ENCODE peak calls at places on chromosome 3, in nine cellular contexts. L, Q, V, I, B, R, J, S and M are unnamed samples.

GRCh38 chr3:184611606-184612304 is 50.2 kb downstream of the EPHB3 start:
- DNase-seq in V (no peak), B (no peak), R (peak), I (no peak), Q (no peak), S (no peak), J (peak), L (no peak), M (no peak)

GRCh38 chr3:46926039-46926438 is 48.5 kb downstream of the PTH1R start:
- DNase-seq in S (no peak), B (no peak), L (no peak), Q (no peak), R (peak), V (no peak), I (peak), J (no peak), M (no peak)

GRCh38 chr3:197309528-197310361 is 11.3 kb upstream of the DLG1 start:
- DNase-seq in V (no peak), Q (no peak), L (peak), J (peak), S (peak), B (no peak), R (peak), I (no peak), M (peak)

GRCh38 chr3:45345849-45346535 is 42.4 kb upstream of the LARS2 start:
- DNase-seq in B (no peak), J (no peak), S (no peak), L (no peak), V (no peak), I (no peak), Q (no peak), R (no peak), M (no peak)

GRCh38 chr3:146640361-146640760 is 35.2 kb upstream of the PLSCR5 start:
- DNase-seq in R (no peak), B (no peak), V (no peak), S (no peak), L (no peak), J (no peak), Q (no peak), I (no peak), M (no peak)

GRCh38 chr3:187669675-187670504 is at the start of gene SST:
- DNase-seq in R (peak), J (no peak), V (peak), S (peak), I (peak), B (no peak), L (peak), Q (peak), M (peak)

GRCh38 chr3:66490984-66491383 is 9.8 kb downstream of the LRIG1 start:
- DNase-seq in J (no peak), V (peak), S (no peak), L (no peak), R (no peak), I (no peak), B (no peak), Q (no peak), M (no peak)

GRCh38 chr3:150384517-150385212 is 23.4 kb upstream of the TSC22D2 start:
- DNase-seq in R (peak), B (peak), V (peak), J (no peak), S (no peak), L (no peak), I (no peak), Q (no peak), M (peak)

GRCh38 chr3:179015551-179016020 is 56.0 kb downstream of the ZMAT3 start:
- DNase-seq in B (peak), R (peak), V (peak), J (peak), Q (peak), S (peak), I (no peak), L (peak), M (peak)

GRCh38 chr3:158571969-158572765 is 1.2 kb downstream of the MLF1 start:
- DNase-seq in I (no peak), J (no peak), S (no peak), R (no peak), B (no peak), Q (no peak), L (no peak), V (no peak), M (no peak)

GRCh38 chr3:129314757-129315385 is 36.2 kb downstream of the HMCES start:
- DNase-seq in L (peak), Q (peak), V (peak), I (peak), J (peak), B (peak), R (peak), S (peak), M (peak)
- TF ChIP-seq CTCF in L (no peak), Q (peak), V (peak), I (no peak), J (no peak), B (peak), R (no peak), S (peak), M (no peak)

DNA sequence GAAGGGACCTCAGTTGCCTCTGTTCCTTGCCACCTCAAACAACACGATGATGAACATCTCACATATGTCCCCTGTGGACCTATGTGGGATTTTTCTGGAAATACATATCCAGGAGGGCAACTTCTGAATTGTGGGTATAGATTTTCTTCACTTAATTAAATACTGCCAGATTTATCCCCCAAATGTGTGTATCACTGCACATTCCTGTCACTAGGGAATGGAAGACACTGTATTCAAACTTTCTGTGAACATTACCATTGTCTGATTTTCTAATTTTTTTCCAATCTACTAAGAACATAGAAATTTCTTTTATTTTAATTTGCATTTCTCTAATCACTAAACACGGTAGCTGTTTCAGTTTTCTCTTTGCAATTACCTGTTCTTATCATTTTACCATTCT is 102.0 kb upstream of the MRPS22 start:
- DNase-seq in S (no peak), B (no peak), R (no peak), Q (no peak), L (no peak), V (no peak), I (no peak), J (no peak), M (no peak)
- TF ChIP-seq CTCF in S (no peak), B (no peak), R (peak), Q (no peak), L (no peak), V (peak), I (no peak), J (no peak), M (no peak)

GRCh38 chr3:141779667-141780066 is 16.5 kb downstream of the GRK7 start:
- DNase-seq in J (no peak), S (no peak), B (no peak), I (no peak), R (no peak), L (no peak), V (no peak), Q (no peak), M (no peak)

GRCh38 chr3:141777957-141778813 is 15.0 kb downstream of the GRK7 start:
- DNase-seq in V (no peak), S (no peak), I (no peak), L (no peak), R (no peak), J (no peak), Q (no peak), B (no peak), M (no peak)

GRCh38 chr3:141783632-141784031 is 20.4 kb downstream of the GRK7 start:
- DNase-seq in Q (no peak), B (no peak), I (no peak), L (no peak), V (no peak), J (no peak), R (no peak), S (no peak), M (no peak)

GRCh38 chr3:141784096-141784495 is 20.9 kb downstream of the GRK7 start:
- DNase-seq in Q (no peak), J (no peak), L (no peak), S (no peak), I (no peak), B (no peak), V (no peak), R (no peak), M (no peak)

GRCh38 chr3:141782386-141782932 is 19.3 kb downstream of the GRK7 start:
- DNase-seq in I (no peak), B (no peak), Q (no peak), L (peak), R (peak), V (no peak), J (no peak), S (peak), M (peak)
- TF ChIP-seq CTCF in I (peak), B (no peak), Q (peak), L (peak), R (peak), V (no peak), J (no peak), S (peak), M (no peak)

GRCh38 chr3:126316515-126316939 is 40.7 kb downstream of the KLF15 start:
- DNase-seq in J (no peak), S (no peak), I (no peak), R (no peak), B (no peak), Q (no peak), L (no peak), V (no peak), M (no peak)
- TF ChIP-seq CTCF in J (no peak), S (no peak), I (no peak), R (no peak), B (no peak), Q (no peak), L (no peak), V (no peak), M (no peak)

DNA sequence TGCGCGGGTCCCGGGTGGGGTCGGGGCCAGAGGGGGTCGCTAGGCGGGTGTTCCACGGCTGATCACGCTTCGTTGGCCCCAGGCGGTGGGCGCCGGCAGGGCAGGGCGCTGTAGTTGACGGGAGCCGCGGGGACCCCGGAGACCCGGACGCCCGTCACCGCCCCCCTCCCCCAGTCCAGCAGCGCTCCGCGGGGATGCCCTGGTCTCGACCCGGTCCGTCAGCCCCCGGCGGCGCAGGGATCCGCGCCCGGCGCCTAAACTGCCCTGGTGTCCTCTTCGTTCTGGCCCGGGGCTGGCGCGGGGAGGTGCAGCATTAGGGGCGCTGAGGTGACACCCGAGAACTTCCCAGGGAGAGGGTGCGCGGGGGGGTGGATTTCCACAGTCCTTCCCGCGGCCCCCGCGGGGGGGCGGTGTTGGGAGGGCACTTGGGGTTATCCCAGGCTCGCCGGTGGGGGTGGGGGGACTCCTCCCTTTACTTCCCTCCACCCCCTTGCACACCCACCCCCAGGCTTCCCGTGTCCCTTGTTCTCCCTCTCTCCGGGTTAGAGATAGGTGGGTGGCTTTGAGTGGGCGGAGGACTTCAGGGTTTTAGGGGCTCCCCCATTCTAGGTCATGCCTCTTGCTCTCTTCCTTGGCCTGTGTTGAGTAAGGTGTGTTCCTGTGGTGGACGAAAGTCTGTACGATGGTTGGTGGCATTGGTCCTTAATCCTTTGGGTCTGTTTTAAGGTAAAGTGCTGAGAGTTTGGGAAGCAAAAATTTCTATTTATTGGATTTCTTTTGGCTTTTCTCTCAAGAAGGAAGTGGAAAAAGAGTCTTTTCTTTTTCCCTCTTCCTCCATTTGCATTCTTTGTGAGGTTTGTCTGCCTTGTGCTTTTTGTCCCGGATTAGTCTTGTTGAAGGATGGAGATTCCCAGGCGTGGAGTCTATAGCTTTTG is 672 bp downstream of the SKIL start:
- DNase-seq in B (peak), V (peak), J (peak), S (peak), L (peak), R (peak), I (peak), Q (peak), M (peak)
- TF ChIP-seq CTCF in B (peak), V (peak), J (no peak), S (peak), L (peak), R (peak), I (peak), Q (peak), M (peak)

GRCh38 chr3:55818485-55818884 is 331.4 kb upstream of the WNT5A start:
- DNase-seq in I (no peak), B (no peak), J (no peak), V (peak), Q (no peak), R (no peak), S (peak), L (peak), M (no peak)
- TF ChIP-seq CTCF in I (no peak), B (no peak), J (no peak), V (peak), Q (no peak), R (no peak), S (peak), L (no peak), M (no peak)